ENCODE peak calls at places on chromosome 22, in six cellular contexts. G is cardiac muscle cell, H is A549, L is GM23248, D is fibroblast of lung, V is lung. S is an unnamed sample.

GRCh38 chr22:35629406-35630234 is 12.5 kb upstream of the MB start:
- DNase-seq in G (peak; percentile 98), H (peak; percentile 93), L (peak; percentile 98), D (peak; percentile 99), V (peak; percentile 84), S (peak; percentile 93)

GRCh38 chr22:25759825-25760231 is 17.8 kb downstream of the MYO18B start:
- DNase-seq in G (peak; percentile 95), H (peak; percentile 84), L (peak; percentile 93), D (peak; percentile 99), V (peak; percentile 37), S (no peak)

GRCh38 chr22:46226577-46226976 is 23.5 kb downstream of the CDPF1 start:
- DNase-seq in G (no peak), H (no peak), L (no peak), D (no peak), V (no peak), S (no peak)

GRCh38 chr22:17563936-17564391 is 666 bp downstream of the SLC25A18 start:
- DNase-seq in G (peak; percentile 75), H (no peak), L (peak; percentile 81), D (peak; percentile 26), V (no peak), S (no peak)

GRCh38 chr22:44710474-44711235 is 8.7 kb downstream of the PRR5 start:
- DNase-seq in G (no peak), H (no peak), L (no peak), D (no peak), V (no peak), S (no peak)

GRCh38 chr22:46593211-46593676 is 26.9 kb upstream of the GRAMD4 start:
- DNase-seq in G (no peak), H (no peak), L (no peak), D (peak; percentile 30), V (no peak), S (peak; percentile 49)

GRCh38 chr22:42820075-42820763 is 36.9 kb downstream of the ARFGAP3 start:
- DNase-seq in G (peak; percentile 32), H (no peak), L (peak; percentile 87), D (peak; percentile 77), V (no peak), S (no peak)

GRCh38 chr22:40512426-40513136 is 123.9 kb downstream of the MRTFA start:
- DNase-seq in G (peak; percentile 99), H (peak; percentile 92), L (peak; percentile 98), D (peak; percentile 99), V (no peak), S (no peak)

GRCh38 chr22:39472570-39473556 is 16.1 kb downstream of the MGAT3 start:
- DNase-seq in G (peak; percentile 80), H (no peak), L (no peak), D (no peak), V (peak; percentile 69), S (no peak)

GRCh38 chr22:39868741-39869140 is 24.8 kb downstream of the ENTHD1 start:
- DNase-seq in G (no peak), H (no peak), L (no peak), D (peak; percentile 6), V (no peak), S (no peak)

GRCh38 chr22:45164217-45165123 is 745 bp downstream of the NUP50 start:
- DNase-seq in G (peak; percentile 41), H (no peak), L (peak; percentile 52), D (peak; percentile 33), V (no peak), S (peak; percentile 91)

GRCh38 chr22:29040385-29041275 is 21.0 kb downstream of the C22orf31 start:
- DNase-seq in G (peak; percentile 95), H (peak; percentile 77), L (peak; percentile 92), D (peak; percentile 86), V (peak; percentile 65), S (no peak)

GRCh38 chr22:50216161-50216683 is 15.4 kb downstream of the SELENOO start:
- DNase-seq in G (no peak), H (no peak), L (no peak), D (no peak), V (no peak), S (no peak)

GRCh38 chr22:50621491-50621880 is 6.5 kb downstream of the ARSA start:
- DNase-seq in G (no peak), H (no peak), L (no peak), D (no peak), V (no peak), S (no peak)

GRCh38 chr22:22097727-22098228 is 115.2 kb upstream of the TOP3B start:
- DNase-seq in G (no peak), H (no peak), L (no peak), D (no peak), V (no peak), S (no peak)

GRCh38 chr22:45638834-45639746 is 32.5 kb upstream of the ATXN10 start:
- DNase-seq in G (peak; percentile 77), H (peak; percentile 98), L (peak; percentile 89), D (peak; percentile 60), V (peak; percentile 57), S (peak; percentile 95)

GRCh38 chr22:42262964-42263363 is 7.5 kb downstream of the TCF20 start:
- DNase-seq in G (peak; percentile 9), H (no peak), L (no peak), D (no peak), V (no peak), S (no peak)

GRCh38 chr22:21068681-21069276 is 23.0 kb downstream of the LRRC74B start:
- DNase-seq in G (no peak), H (no peak), L (no peak), D (no peak), V (no peak), S (no peak)

GRCh38 chr22:21070690-21071615 is 25.2 kb downstream of the LRRC74B start:
- DNase-seq in G (no peak), H (no peak), L (no peak), D (no peak), V (no peak), S (no peak)

GRCh38 chr22:21067075-21067900 is 21.5 kb downstream of the LRRC74B start:
- DNase-seq in G (no peak), H (no peak), L (no peak), D (no peak), V (no peak), S (no peak)

GRCh38 chr22:21067901-21068680 is 22.3 kb downstream of the LRRC74B start:
- DNase-seq in G (no peak), H (no peak), L (no peak), D (no peak), V (no peak), S (no peak)

GRCh38 chr22:21069375-21069774 is 23.6 kb downstream of the LRRC74B start:
- DNase-seq in G (no peak), H (no peak), L (no peak), D (no peak), V (no peak), S (no peak)
- H3K4me3 ChIP-seq in G (no peak overlapping the region), H (no peak overlapping the region), L (no peak overlapping the region), D (no peak overlapping the region), V (no peak overlapping the region), S (no peak overlapping the region)

DNA sequence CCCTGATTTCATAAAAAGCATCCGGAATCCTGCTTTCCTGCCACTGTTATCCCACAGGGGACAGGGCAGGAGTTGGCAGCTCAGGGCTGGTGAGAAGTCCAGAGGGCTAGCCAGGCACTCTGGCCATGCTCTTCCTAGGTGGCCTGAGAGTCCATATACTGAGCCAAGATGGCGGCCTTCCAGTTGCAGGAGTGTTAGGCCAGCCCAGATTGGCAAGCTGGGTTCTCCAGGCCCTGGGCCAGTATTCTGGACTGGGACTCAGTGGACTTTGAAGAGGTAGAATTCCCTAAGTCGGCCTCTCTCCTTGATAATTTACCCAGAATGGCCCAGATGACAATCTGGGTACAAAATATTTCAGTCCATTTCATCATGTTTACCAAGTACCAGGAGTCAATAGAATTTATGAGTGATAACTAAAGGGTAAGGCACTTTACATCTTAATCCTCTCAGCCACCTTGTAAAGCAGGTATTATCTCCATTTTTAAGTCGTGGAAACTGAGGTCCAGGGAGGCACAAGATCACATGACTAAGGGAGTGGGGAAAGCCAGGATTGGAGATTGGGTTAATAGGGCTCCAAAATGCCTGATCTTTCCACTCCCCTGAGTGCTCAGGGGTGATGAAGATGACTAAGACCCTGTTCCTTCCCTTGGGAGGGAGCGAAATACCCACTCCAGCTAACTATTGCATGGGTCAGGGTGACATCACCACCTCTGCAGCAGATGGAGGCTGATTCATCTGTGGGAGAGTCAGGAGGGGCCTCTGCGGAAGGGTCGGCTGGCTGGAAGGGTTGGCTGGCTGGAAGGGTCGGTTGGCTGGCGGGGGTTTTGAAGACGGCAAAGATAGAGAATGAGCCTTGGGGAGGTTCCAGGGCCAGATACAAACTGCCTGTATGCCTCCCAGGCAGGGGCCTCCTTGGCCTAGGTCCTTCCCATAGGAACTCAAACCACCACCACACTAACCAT is 1.2 kb upstream of the MICALL1 start:
- DNase-seq in G (peak; percentile 97), H (peak; percentile 81), L (peak; percentile 99), D (peak; percentile 99), V (peak; percentile 39), S (peak; percentile 32)
- H3K4me3 ChIP-seq in G (no peak overlapping the region), H (peak overlapping the region; percentile 95), L (peak overlapping the region; percentile 91), D (peak overlapping the region; percentile 56), V (no peak overlapping the region), S (no peak overlapping the region)

DNA sequence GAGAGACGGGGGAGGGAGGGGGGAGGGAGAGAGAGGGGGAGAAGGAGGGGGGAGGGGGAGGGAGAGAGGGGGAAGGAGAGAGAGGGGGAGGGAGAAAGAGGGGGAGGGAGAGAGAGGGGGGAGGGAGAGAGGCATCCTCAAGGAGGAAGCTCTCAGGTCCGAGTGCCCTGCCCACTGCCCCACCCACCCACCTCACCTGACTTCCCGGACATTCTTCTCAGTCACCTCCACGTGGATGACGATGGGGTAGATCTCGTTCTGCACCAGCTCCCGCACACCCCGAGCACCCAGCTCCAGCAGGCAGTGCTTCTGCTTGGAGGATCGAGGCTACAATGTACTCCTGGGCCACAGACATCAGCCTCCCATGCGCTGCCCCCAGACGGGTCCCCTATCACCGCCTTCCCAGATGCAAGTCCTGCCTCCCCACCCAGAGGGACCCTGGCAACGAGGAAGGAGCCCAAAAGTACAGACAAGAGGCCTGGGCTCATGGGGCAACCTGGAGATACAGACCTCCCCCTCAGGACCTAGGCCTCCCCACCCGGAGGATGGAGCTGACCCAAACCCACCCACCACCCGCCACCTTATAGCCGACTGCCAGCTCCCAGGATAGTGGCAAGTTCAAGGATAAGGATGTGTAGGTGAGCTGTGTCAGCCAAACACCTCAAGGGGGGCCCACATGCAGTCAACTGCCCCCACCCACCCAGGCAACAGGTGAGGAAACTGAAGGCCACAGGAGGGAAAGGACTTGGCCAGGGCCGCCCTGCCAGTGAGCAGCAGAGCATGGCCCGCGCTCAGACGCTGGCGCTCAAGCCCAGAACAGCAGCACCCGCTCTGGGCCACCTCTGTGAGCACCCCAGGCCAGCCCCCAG is 5.6 kb upstream of the MFNG start:
- DNase-seq in G (no peak), H (no peak), L (no peak), D (no peak), V (no peak), S (no peak)
- H3K4me3 ChIP-seq in G (no peak overlapping the region), H (no peak overlapping the region), L (no peak overlapping the region), D (no peak overlapping the region), V (no peak overlapping the region), S (no peak overlapping the region)

DNA sequence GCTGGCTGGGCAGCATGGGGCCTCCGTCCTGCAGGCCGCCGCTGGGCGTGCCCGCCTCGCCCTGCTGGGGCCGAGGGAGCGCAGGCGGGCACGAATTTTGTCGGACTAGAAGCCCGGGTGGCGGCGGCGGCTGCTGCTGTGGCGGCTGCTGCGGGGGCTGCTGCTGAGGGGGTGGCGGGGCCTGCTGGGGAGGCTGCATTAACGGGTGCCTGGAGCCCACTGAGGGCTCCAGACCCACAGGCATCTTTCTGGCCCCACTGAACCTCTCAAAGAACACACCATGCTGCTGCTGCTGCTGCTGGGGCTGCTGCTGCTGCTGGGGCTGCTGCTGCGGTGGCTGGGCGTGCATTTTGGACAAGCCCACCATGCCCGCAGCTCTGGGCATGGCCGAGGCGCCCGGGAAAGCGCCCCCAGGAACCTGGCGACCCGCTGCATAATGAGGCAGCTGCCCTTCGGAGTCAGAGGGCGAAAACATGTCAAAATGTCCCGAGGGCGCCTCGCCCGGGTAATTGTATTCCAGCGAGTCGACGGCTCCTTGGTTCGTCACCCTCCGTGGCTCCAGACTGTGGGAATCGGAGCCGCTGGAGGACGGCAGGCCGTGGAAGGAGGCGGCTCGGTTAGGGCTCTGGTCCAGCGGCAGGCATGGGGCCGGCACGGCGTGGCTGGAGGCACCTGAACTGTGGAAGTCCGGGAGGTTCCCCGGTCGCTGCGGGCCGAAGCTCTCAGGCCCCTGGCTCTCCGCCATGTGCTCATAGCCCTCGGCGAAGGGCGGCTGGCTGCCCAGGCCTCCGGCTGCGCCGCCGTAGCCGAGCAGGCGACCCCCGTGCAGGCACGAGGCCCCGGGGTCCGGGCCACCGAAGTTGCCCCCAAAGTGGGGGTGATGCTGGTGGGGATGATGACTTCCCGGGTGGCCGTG is 2.0 kb downstream of the MN1 start:
- DNase-seq in G (no peak), H (no peak), L (peak; percentile 85), D (peak; percentile 37), V (no peak), S (no peak)
- H3K4me3 ChIP-seq in G (peak overlapping the region; percentile 77), H (peak overlapping the region; percentile 74), L (peak overlapping the region; percentile 85), D (peak overlapping the region; percentile 76), V (peak overlapping the region; percentile 65), S (no peak overlapping the region)